ENCODE peak calls at places on chromosomes 7 and 10, in seven cellular contexts. L is activated CD4-positive, alpha-beta T cell treated with anti-CD3 and anti-CD28 coated beads for 48 hours; C is H54; F is NCI-H2029 treated with DMSO at 0.1 percent for 48 hours; M is heart left ventricle; N is lower lobe of right lung; G is anterior cingulate cortex. U is an unnamed sample.

GRCh38 chr10:17228081-17229015 is at the start of gene VIM:
- DNase-seq in L (peak; percentile 89), C (peak; percentile 70), F (no peak), M (peak; percentile 93), N (peak; percentile 90), G (peak; percentile 32), U (peak; percentile 95)

GRCh38 chr10:8967004-8967530 is 912.6 kb downstream of the GATA3 start:
- DNase-seq in L (no peak), C (no peak), F (no peak), M (no peak), N (no peak), G (no peak), U (no peak)

GRCh38 chr10:88232029-88232895 is 350.9 kb downstream of the RNLS start:
- DNase-seq in L (no peak), C (no peak), F (no peak), M (peak; percentile 93), N (peak; percentile 78), G (no peak), U (no peak)

GRCh38 chr7:128830231-128831177 is at the start of gene FLNC:
- DNase-seq in L (peak; percentile 46), C (peak; percentile 41), F (no peak), M (peak; percentile 78), N (no peak), G (no peak), U (peak; percentile 11)

GRCh38 chr7:73526892-73527821 is 5.1 kb upstream of the BAZ1B start:
- DNase-seq in L (peak; percentile 17), C (no peak), F (peak; percentile 23), M (no peak), N (no peak), G (no peak), U (no peak)

GRCh38 chr10:104937528-104937927 is 296.4 kb downstream of the SORCS3 start:
- DNase-seq in L (no peak), C (peak; percentile 57), F (no peak), M (no peak), N (no peak), G (no peak), U (no peak)

GRCh38 chr10:71243756-71244637 is 31.6 kb downstream of the UNC5B start:
- DNase-seq in L (no peak), C (no peak), F (no peak), M (peak; percentile 23), N (peak; percentile 36), G (no peak), U (peak; percentile 9)

GRCh38 chr7:8260871-8261707 is 878 bp downstream of the ICA1 start:
- DNase-seq in L (peak; percentile 32), C (peak; percentile 35), F (no peak), M (peak; percentile 70), N (peak; percentile 70), G (peak; percentile 3), U (peak; percentile 40)

GRCh38 chr10:6194291-6194690 is 8.4 kb upstream of the PFKFB3 start:
- DNase-seq in L (no peak), C (no peak), F (no peak), M (no peak), N (no peak), G (no peak), U (no peak)

GRCh38 chr10:24814568-24815313 is 91.1 kb upstream of the ARHGAP21 start:
- DNase-seq in L (no peak), C (peak; percentile 27), F (no peak), M (no peak), N (no peak), G (no peak), U (no peak)

GRCh38 chr7:108016841-108017775 is 14.1 kb upstream of the LAMB1 start:
- DNase-seq in L (peak; percentile 33), C (no peak), F (no peak), M (no peak), N (no peak), G (no peak), U (peak; percentile 54)

GRCh38 chr10:132096223-132096622 is 30.5 kb downstream of the JAKMIP3 start:
- DNase-seq in L (no peak), C (peak; percentile 63), F (no peak), M (no peak), N (no peak), G (no peak), U (peak; percentile 18)

GRCh38 chr7:25759281-25759680 is 392.7 kb upstream of the NFE2L3 start:
- DNase-seq in L (no peak), C (no peak), F (no peak), M (no peak), N (no peak), G (no peak), U (no peak)

GRCh38 chr10:73860050-73860491 is 14.3 kb downstream of the CAMK2G start:
- DNase-seq in L (no peak), C (no peak), F (no peak), M (no peak), N (no peak), G (peak; percentile 63), U (no peak)

GRCh38 chr7:116780521-116780920 is 81.9 kb upstream of the CAPZA2 start:
- DNase-seq in L (no peak), C (no peak), F (no peak), M (no peak), N (no peak), G (no peak), U (no peak)

GRCh38 chr7:50658696-50659095 is 93.5 kb upstream of the DDC start:
- DNase-seq in L (no peak), C (no peak), F (no peak), M (no peak), N (no peak), G (no peak), U (no peak)

GRCh38 chr10:69056129-69056528 is 31.8 kb upstream of the SRGN start:
- DNase-seq in L (no peak), C (no peak), F (no peak), M (peak; percentile 50), N (peak; percentile 73), G (no peak), U (no peak)

GRCh38 chr7:118109607-118110006 is 74.4 kb upstream of the LSM8 start:
- DNase-seq in L (no peak), C (no peak), F (peak; percentile 56), M (no peak), N (no peak), G (no peak), U (peak; percentile 66)

GRCh38 chr7:50869108-50869716 is 86.5 kb upstream of the GRB10 start:
- DNase-seq in L (no peak), C (peak; percentile 69), F (no peak), M (peak; percentile 33), N (no peak), G (peak; percentile 32), U (peak; percentile 38)

GRCh38 chr7:129884495-129884894 is 68.3 kb downstream of the UBE2H start:
- DNase-seq in L (no peak), C (no peak), F (no peak), M (no peak), N (no peak), G (no peak), U (no peak)

GRCh38 chr10:84519235-84519634 is 190.8 kb downstream of the CCSER2 start:
- DNase-seq in L (no peak), C (no peak), F (no peak), M (no peak), N (no peak), G (no peak), U (no peak)

GRCh38 chr7:50304158-50304910 is at the start of gene IKZF1:
- DNase-seq in L (peak; percentile 78), C (no peak), F (no peak), M (peak; percentile 77), N (peak; percentile 89), G (no peak), U (no peak)

GRCh38 chr10:90912854-90913479 is 7.9 kb downstream of the ANKRD1 start:
- DNase-seq in L (no peak), C (no peak), F (no peak), M (no peak), N (no peak), G (no peak), U (no peak)

GRCh38 chr10:70596110-70596798 is 6.3 kb downstream of the PRF1 start:
- DNase-seq in L (no peak), C (no peak), F (no peak), M (no peak), N (no peak), G (peak; percentile 58), U (no peak)

GRCh38 chr7:27170936-27171635 is 3.0 kb downstream of the HOXA10 start:
- DNase-seq in L (peak; percentile 6), C (no peak), F (no peak), M (no peak), N (no peak), G (no peak), U (no peak)

GRCh38 chr10:133419211-133419950 is 5.0 kb downstream of the SPRN start:
- DNase-seq in L (no peak), C (no peak), F (no peak), M (no peak), N (peak; percentile 41), G (no peak), U (no peak)

GRCh38 chr10:120543291-120543690 is 86.3 kb downstream of the PLPP4 start:
- DNase-seq in L (no peak), C (no peak), F (no peak), M (no peak), N (no peak), G (no peak), U (no peak)

GRCh38 chr10:43962346-43963191 is 313.9 kb upstream of the ZNF32 start:
- DNase-seq in L (no peak), C (no peak), F (no peak), M (no peak), N (no peak), G (no peak), U (no peak)

GRCh38 chr7:33452805-33453502 is 323.6 kb downstream of the BBS9 start:
- DNase-seq in L (no peak), C (no peak), F (no peak), M (no peak), N (no peak), G (no peak), U (no peak)